ENCODE peak calls at places on chromosomes 3 and 15, in six cellular contexts. V is astrocyte, B is Caco-2, W is suprapubic skin, M is uterus, X is mammary epithelial cell. D is an unnamed sample.

GRCh38 chr15:96338772-96339661 is 8.5 kb downstream of the NR2F2 start:
- DNase-seq in W (no peak), X (no peak), M (no peak), B (no peak), V (no peak), D (no peak)

GRCh38 chr3:159169828-159170227 is 368.0 kb downstream of the MFSD1 start:
- DNase-seq in V (peak; percentile 82), B (no peak), W (no peak), M (no peak), X (peak; percentile 68), D (no peak)

GRCh38 chr15:52082197-52083036 is 30.2 kb downstream of the BCL2L10 start:
- DNase-seq in B (no peak), V (peak; percentile 82), M (no peak), X (no peak), W (no peak), D (peak; percentile 54)

GRCh38 chr3:29441422-29441821 is 160.6 kb downstream of the RBMS3 start:
- DNase-seq in W (no peak), X (no peak), V (no peak), B (no peak), M (no peak), D (no peak)

GRCh38 chr15:34362047-34362773 is 4.8 kb downstream of the LPCAT4 start:
- DNase-seq in W (no peak), X (peak; percentile 12), B (no peak), M (no peak), V (no peak), D (no peak)

GRCh38 chr3:113245775-113246174 is 34.4 kb downstream of the BOC start:
- DNase-seq in W (no peak), B (no peak), M (no peak), X (no peak), V (no peak), D (no peak)

GRCh38 chr3:79011821-79012529 is 755.8 kb downstream of the ROBO1 start:
- DNase-seq in V (no peak), B (no peak), W (no peak), X (no peak), M (no peak), D (no peak)

GRCh38 chr15:70421197-70421482 is 323.4 kb upstream of the TLE3 start:
- DNase-seq in M (no peak), B (no peak), W (no peak), V (no peak), X (no peak), D (no peak)

GRCh38 chr15:65868546-65869126 is 655 bp upstream of the RAB11A start:
- DNase-seq in M (no peak), B (no peak), X (no peak), V (no peak), W (no peak), D (no peak)

GRCh38 chr15:82543155-82543554 is 2.9 kb upstream of the RPS17 start:
- DNase-seq in M (no peak), X (no peak), V (peak; percentile 93), W (no peak), B (no peak), D (no peak)

GRCh38 chr15:94259121-94259776 is 27.9 kb downstream of the MCTP2 start:
- DNase-seq in V (no peak), M (no peak), W (no peak), B (no peak), X (no peak), D (no peak)

GRCh38 chr3:100634493-100635272 is 25.3 kb downstream of the ADGRG7 start:
- DNase-seq in X (peak; percentile 78), B (peak; percentile 80), W (no peak), M (no peak), V (no peak), D (no peak)
- TF ChIP-seq CTCF in X (peak; percentile 51), B (no peak), W (no peak), M (no peak), V (peak; percentile 4), D (no peak)

GRCh38 chr3:105366302-105367062 is at the start of gene ALCAM:
- DNase-seq in M (peak; percentile 83), W (peak; percentile 92), X (peak; percentile 99), V (peak; percentile 98), B (peak; percentile 83), D (peak; percentile 99)

GRCh38 chr3:105367063-105367405 is 325 bp downstream of the ALCAM start:
- DNase-seq in W (peak; percentile 78), X (no peak), M (no peak), B (peak; percentile 4), V (no peak), D (no peak)

GRCh38 chr3:105365171-105365535 is 1.6 kb upstream of the ALCAM start:
- DNase-seq in M (no peak), W (no peak), X (no peak), V (no peak), B (no peak), D (no peak)

GRCh38 chr3:105364113-105364512 is 2.6 kb upstream of the ALCAM start:
- DNase-seq in W (no peak), M (no peak), V (peak; percentile 68), B (no peak), X (no peak), D (no peak)

GRCh38 chr3:105365536-105366301 is 990 bp upstream of the ALCAM start:
- DNase-seq in W (peak; percentile 70), X (peak; percentile 35), V (peak; percentile 63), M (no peak), B (no peak), D (no peak)
- TF ChIP-seq CTCF in W (no peak), X (no peak), V (no peak), M (no peak), B (no peak), D (no peak)

DNA sequence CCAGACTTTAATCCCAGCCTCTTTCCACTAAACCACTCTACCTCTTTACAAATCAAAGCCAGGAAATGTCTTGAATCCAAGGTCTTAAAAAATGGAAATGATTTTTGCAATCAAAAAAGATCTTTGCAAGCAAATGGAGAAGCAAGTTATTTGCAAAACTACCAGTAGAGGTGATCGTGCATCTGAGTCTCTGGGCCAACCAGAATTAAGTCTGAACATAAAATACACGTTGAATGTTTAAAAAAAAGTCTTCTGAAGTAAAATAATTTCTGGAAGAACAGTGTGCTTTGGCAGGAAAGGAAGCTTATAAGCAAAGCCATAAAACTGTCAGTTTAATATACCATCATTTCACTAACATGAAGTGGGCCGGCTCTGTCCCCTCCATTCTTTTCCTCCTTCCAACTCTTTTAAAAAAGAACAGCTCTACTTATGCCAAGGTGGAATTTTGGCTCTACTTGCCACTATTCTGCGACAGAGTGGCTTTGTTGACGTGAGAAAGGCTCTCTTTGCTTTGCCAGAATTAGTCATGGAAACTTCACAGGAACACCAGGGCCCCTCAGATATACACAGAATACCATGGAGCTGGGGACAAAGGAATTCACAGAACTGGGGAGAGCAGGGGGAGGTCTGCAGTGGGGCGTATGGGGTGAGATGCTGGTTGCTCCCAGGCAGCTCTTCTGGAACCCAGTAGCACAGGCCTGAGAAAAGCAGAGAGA is 29.8 kb downstream of the FSTL1 start:
- DNase-seq in X (no peak), B (no peak), W (no peak), V (peak; percentile 72), M (no peak), D (no peak)
- TF ChIP-seq CTCF in X (no peak), B (no peak), W (no peak), V (peak; percentile 29), M (peak; percentile 13), D (peak; percentile 17)

GRCh38 chr3:129047553-129047839 is 13.1 kb upstream of the GP9 start:
- DNase-seq in W (no peak), B (no peak), V (no peak), X (no peak), M (no peak), D (no peak)
- TF ChIP-seq CTCF in W (no peak), B (no peak), V (no peak), X (no peak), M (no peak), D (no peak)

D was measured in osteocyte.